ENCODE peak calls at places on chromosomes 4 and X, in four cellular contexts. X is stimulated activated CD8-positive, alpha-beta memory T cell treated with anti-CD3 and anti-CD28 coated beads, Interleukin-7, amount 100 ng/mL, for 1 hour; D is activated T-cell treated with anti-CD3 and anti-CD28 coated beads for 48 hours; S is kidney tubule cell. J is an unnamed sample.

GRCh38 chr4:162274354-162274753 is 110.6 kb upstream of the FSTL5 start:
- DNase-seq in D (no peak), S (peak; percentile 90), X (no peak), J (no peak)

GRCh38 chrX:148049441-148049840 is 68.3 kb downstream of the FMR1NB start:
- DNase-seq in D (no peak), S (peak; percentile 46), X (no peak), J (no peak)

GRCh38 chr4:107017681-107018321 is 18.3 kb downstream of the DKK2 start:
- DNase-seq in S (no peak), X (no peak), D (no peak), J (no peak)

GRCh38 chr4:1592179-1593037 is 91.7 kb downstream of the FAM53A start:
- DNase-seq in D (no peak), X (no peak), S (no peak), J (no peak)

GRCh38 chrX:20663287-20663686 is 396.6 kb upstream of the RPS6KA3 start:
- DNase-seq in X (no peak), D (no peak), S (no peak), J (no peak)

GRCh38 chr4:700587-701264 is 4.9 kb upstream of the PCGF3 start:
- DNase-seq in X (no peak), S (no peak), D (no peak), J (no peak)

GRCh38 chrX:43505759-43506158 is 150.3 kb upstream of the MAOA start:
- DNase-seq in S (peak; percentile 34), D (no peak), X (no peak), J (no peak)

GRCh38 chr4:11451720-11452119 is 23.0 kb upstream of the HS3ST1 start:
- DNase-seq in X (no peak), S (peak; percentile 19), D (no peak), J (no peak)

GRCh38 chrX:53654378-53654777 is 32.1 kb downstream of the HUWE1 start:
- DNase-seq in D (no peak), X (no peak), S (no peak), J (no peak)

J was measured in cortex of kidney.